ENCODE peak calls at places on chromosome 14, in six cellular contexts. C is COLO829, W is HT-29, E is cardiac muscle cell, J is mesothelial cell of epicardium, P is astrocyte of the spinal cord. S is an unnamed sample.

GRCh38 chr14:72646861-72647528 is 246.9 kb downstream of the DPF3 start:
- DNase-seq in C (no peak), W (no peak), E (no peak), J (no peak), P (peak), S (no peak)

GRCh38 chr14:71711619-71712018 is 220.6 kb upstream of the RGS6 start:
- DNase-seq in C (peak), W (no peak), E (no peak), J (no peak), P (peak), S (no peak)

GRCh38 chr14:68840454-68840853 is 47.6 kb upstream of the ZFP36L1 start:
- DNase-seq in C (no peak), W (no peak), E (no peak), J (no peak), P (no peak), S (no peak)

GRCh38 chr14:96934961-96935360 is 137.8 kb downstream of the VRK1 start:
- DNase-seq in C (no peak), W (no peak), E (no peak), J (no peak), P (no peak), S (no peak)

GRCh38 chr14:92654206-92654901 is 94.1 kb downstream of the LGMN start:
- DNase-seq in C (no peak), W (no peak), E (no peak), J (no peak), P (no peak), S (no peak)

GRCh38 chr14:86057018-86057667 is 527.2 kb downstream of the FLRT2 start:
- DNase-seq in C (peak), W (peak), E (peak), J (no peak), P (peak), S (no peak)

GRCh38 chr14:20683896-20684661 is at the start of gene RNASE4:
- DNase-seq in C (peak), W (peak), E (peak), J (peak), P (peak), S (peak)

GRCh38 chr14:24171422-24172260 is at the start of gene REC8:
- DNase-seq in C (no peak), W (no peak), E (peak), J (peak), P (peak), S (peak)

GRCh38 chr14:89621791-89622638 is 205.0 kb upstream of the FOXN3 start:
- DNase-seq in C (no peak), W (no peak), E (no peak), J (no peak), P (no peak), S (no peak)

GRCh38 chr14:24314377-24315193 is 3.3 kb downstream of the LTB4R start:
- DNase-seq in C (no peak), W (no peak), E (no peak), J (no peak), P (no peak), S (no peak)

S was measured in upper lobe of left lung.